ENCODE peak calls at places on chromosome X, in ten cellular contexts. A is CD8-positive, alpha-beta T cell; Y is fibroblast of the aortic adventitia; F is endodermal cell; L is thoracic aorta; E is neural progenitor cell; Z is WERI-Rb-1; R is cardiac muscle cell; D is heart right ventricle; S is stomach. W is an unnamed sample.

GRCh38 chrX:884091-884490 is 253.5 kb downstream of the SHOX start:
- DNase-seq in Y (no peak), S (no peak), R (no peak), L (no peak), F (peak; percentile 65), A (no peak), E (no peak), D (no peak), Z (no peak), W (no peak)

GRCh38 chrX:134990475-134991473 is at the start of gene SMIM10:
- DNase-seq in E (peak; percentile 43), Y (peak; percentile 67), A (no peak), Z (no peak), F (peak; percentile 77), S (peak; percentile 55), L (peak; percentile 9), D (peak; percentile 84), R (peak; percentile 42), W (peak; percentile 24)

GRCh38 chrX:112678831-112679230 is 907 bp downstream of the LHFPL1 start:
- DNase-seq in Y (no peak), Z (no peak), F (no peak), L (no peak), E (no peak), R (no peak), D (no peak), A (no peak), S (no peak), W (no peak)

GRCh38 chrX:1895583-1895982 is 280.7 kb downstream of the ASMT start:
- DNase-seq in F (no peak), S (no peak), E (no peak), D (no peak), A (no peak), R (no peak), Z (no peak), Y (no peak), L (no peak), W (no peak)

GRCh38 chrX:84933956-84934556 is 69.6 kb upstream of the APOOL start:
- DNase-seq in A (no peak), D (peak; percentile 7), S (no peak), E (no peak), Z (no peak), R (no peak), F (no peak), L (no peak), Y (no peak), W (no peak)

GRCh38 chrX:73916931-73917657 is 354.1 kb downstream of the CHIC1 start:
- DNase-seq in D (no peak), E (peak; percentile 62), S (no peak), Z (no peak), L (no peak), R (peak; percentile 52), F (no peak), A (no peak), Y (peak; percentile 94), W (peak; percentile 82)

GRCh38 chrX:74535633-74536141 is 78.7 kb downstream of the RLIM start:
- DNase-seq in L (peak; percentile 28), Z (peak; percentile 36), A (no peak), Y (peak; percentile 67), E (peak; percentile 46), D (peak; percentile 71), F (peak; percentile 75), R (peak; percentile 43), S (peak; percentile 63), W (no peak)

GRCh38 chrX:42996861-42997260 is 218.9 kb upstream of the PPP1R2C start:
- DNase-seq in Y (no peak), S (no peak), D (no peak), Z (no peak), F (no peak), L (no peak), E (peak; percentile 10), R (no peak), A (no peak), W (peak; percentile 2)

GRCh38 chrX:41823402-41823801 is 99.4 kb downstream of the GPR82 start:
- DNase-seq in F (no peak), S (no peak), Y (peak; percentile 28), D (no peak), L (no peak), R (no peak), E (no peak), Z (no peak), A (no peak), W (no peak)

GRCh38 chrX:21528076-21528475 is 130.1 kb downstream of the KLHL34 start:
- DNase-seq in Y (peak; percentile 4), A (no peak), L (no peak), F (no peak), S (no peak), E (no peak), D (no peak), R (no peak), Z (no peak), W (no peak)

GRCh38 chrX:88883205-88883604 is 136.2 kb downstream of the CPXCR1 start:
- DNase-seq in D (no peak), F (no peak), L (no peak), Z (no peak), A (no peak), R (no peak), Y (no peak), S (no peak), E (no peak), W (no peak)

GRCh38 chrX:28584025-28584424 is 3.2 kb upstream of the IL1RAPL1 start:
- DNase-seq in L (no peak), Y (no peak), Z (no peak), R (no peak), S (no peak), E (no peak), F (no peak), D (no peak), A (no peak), W (no peak)

GRCh38 chrX:125219852-125220251 is 99.8 kb upstream of the TEX13C start:
- DNase-seq in Y (no peak), S (no peak), E (no peak), A (no peak), R (no peak), D (no peak), Z (no peak), L (no peak), F (no peak), W (no peak)

GRCh38 chrX:49042581-49043219 is 457 bp downstream of the TFE3 start:
- DNase-seq in A (no peak), Y (no peak), Z (no peak), F (no peak), S (no peak), L (no peak), R (no peak), D (no peak), E (no peak), W (no peak)

GRCh38 chrX:69025802-69026301 is 139.4 kb downstream of the PJA1 start:
- DNase-seq in D (no peak), R (no peak), F (peak; percentile 14), A (no peak), L (no peak), S (no peak), E (no peak), Y (peak; percentile 23), Z (no peak), W (no peak)

DNA sequence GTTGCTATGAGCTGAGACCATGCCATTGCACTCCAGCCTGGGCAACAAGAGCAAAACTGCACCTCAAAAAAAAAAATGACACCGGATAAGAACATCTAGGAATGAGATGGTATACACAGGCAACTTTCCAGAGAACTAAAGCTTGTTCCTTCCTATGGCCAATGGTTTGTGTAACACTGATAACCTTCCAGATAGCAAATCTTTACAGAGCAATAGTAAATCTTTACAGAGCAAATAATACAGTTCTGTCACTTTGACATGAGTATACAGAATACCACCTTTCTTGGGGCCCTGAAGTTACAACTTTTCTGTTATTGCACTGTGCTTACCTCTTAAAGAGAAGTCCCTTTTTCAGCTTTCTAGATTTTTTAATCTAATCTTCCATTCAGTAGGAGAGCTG is 91.6 kb downstream of the CD99L2 start:
- DNase-seq in A (no peak), Z (no peak), E (no peak), S (no peak), Y (no peak), L (no peak), R (no peak), F (no peak), D (no peak), W (no peak)
- TF ChIP-seq CTCF in A (no peak), Z (no peak), E (no peak), S (no peak), Y (no peak), L (no peak), R (no peak), F (no peak), D (no peak), W (no peak)

DNA sequence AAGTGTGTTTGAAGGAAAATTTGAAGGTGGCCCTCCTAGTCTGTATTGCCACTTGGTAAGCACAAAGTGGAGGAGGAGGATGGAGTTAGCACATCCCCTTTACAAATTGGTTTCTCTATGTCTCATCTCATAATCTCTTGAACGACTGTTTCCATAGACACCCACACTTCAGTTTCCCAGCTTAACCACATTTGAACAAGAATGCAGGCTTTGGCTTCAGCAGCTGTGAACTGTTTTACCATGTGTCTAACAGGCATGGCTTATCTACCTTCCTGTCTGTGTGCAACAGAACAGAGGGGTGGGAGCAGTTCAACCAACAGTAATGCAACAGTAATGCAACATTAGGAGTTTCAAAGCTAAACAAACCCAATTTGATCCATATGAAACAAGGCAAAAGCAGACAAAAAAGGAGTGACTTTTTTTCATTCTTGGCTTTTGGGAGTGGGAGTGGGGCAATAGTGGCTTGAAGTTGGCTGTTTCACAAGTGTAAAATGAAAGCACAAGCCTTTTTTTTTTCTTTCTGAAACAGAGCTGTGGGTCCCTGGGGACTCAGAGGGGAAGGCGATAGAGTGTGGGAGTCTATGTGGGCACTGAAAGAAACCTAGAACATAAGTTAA is 108.0 kb downstream of the ITM2A start:
- DNase-seq in D (no peak), R (no peak), L (no peak), A (peak; percentile 21), Y (no peak), Z (no peak), F (no peak), S (no peak), E (no peak), W (no peak)
- H3K4me3 ChIP-seq in D (no peak overlapping the region), R (no peak overlapping the region), L (no peak overlapping the region), A (peak overlapping the region; percentile 36), Y (no peak overlapping the region), Z (no peak overlapping the region), F (no peak overlapping the region), S (no peak overlapping the region), E (no peak overlapping the region), W (no peak overlapping the region)

GRCh38 chrX:36961590-36961989 is 46.6 kb upstream of the FAM47C start:
- DNase-seq in Z (no peak), R (no peak), D (no peak), E (peak; percentile 23), L (no peak), F (peak; percentile 49), Y (no peak), A (no peak), S (no peak), W (no peak)
- TF ChIP-seq CTCF in Z (peak; percentile 1), R (no peak), D (no peak), E (peak; percentile 54), L (no peak), F (peak; percentile 59), Y (no peak), A (no peak), S (no peak), W (no peak)

DNA sequence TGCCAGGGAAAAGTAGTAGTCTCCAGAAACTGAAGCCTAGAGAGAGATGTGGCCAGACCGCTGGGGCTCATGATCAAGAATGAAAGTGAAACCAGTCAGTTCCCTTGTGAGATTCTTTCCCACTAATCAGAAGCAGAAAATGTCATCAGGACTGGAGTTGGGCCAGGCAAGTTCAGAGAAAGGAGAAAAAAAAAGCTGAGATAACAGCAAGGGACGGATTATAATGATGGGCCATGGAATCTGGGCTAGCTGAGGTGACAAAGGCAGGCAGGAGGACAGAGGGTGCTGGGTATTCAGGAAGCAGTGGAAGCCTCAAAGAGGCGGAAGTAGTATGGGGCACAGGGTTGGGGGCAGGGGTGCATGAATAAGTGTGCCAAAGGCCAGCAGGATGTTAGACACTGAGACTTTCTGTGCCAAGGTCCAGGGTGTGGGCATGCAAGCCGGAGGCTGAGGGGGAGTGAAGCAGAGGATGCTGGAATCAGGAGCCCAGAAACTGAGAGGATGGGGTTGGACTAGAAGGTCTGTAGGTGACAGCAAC is 2.5 kb downstream of the CXorf38 start:
- DNase-seq in Z (no peak), Y (peak; percentile 78), A (no peak), R (no peak), D (peak; percentile 14), E (no peak), S (peak; percentile 59), F (no peak), L (peak; percentile 4), W (peak; percentile 47)
- H3K4me3 ChIP-seq in Z (no peak overlapping the region), Y (peak overlapping the region; percentile 63), A (peak overlapping the region; percentile 72), R (no peak overlapping the region), D (peak overlapping the region; percentile 46), E (no peak overlapping the region), S (peak overlapping the region; percentile 32), F (peak overlapping the region; percentile 29), L (peak overlapping the region; percentile 71), W (peak overlapping the region; percentile 25)